ENCODE peak calls at places on chromosomes 11 and 22, in four cellular contexts. T, C, H and Q are unnamed samples.

GRCh38 chr11:12242926-12243325 is 132.5 kb downstream of the MICAL2 start:
- DNase-seq in T (no peak), C (no peak), H (no peak), Q (no peak)

GRCh38 chr11:70769106-70769505 is 370.8 kb downstream of the CTTN start:
- DNase-seq in T (no peak), C (no peak), H (no peak), Q (no peak)

GRCh38 chr11:75040167-75040770 is 51.5 kb downstream of the NEU3 start:
- DNase-seq in T (no peak), C (no peak), H (peak), Q (no peak)

GRCh38 chr22:43720718-43721117 is 91.4 kb downstream of the EFCAB6 start:
- DNase-seq in T (no peak), C (no peak), H (no peak), Q (no peak)

GRCh38 chr11:64959498-64959897 is 12.4 kb downstream of the MAJIN start:
- DNase-seq in T (no peak), C (no peak), H (no peak), Q (no peak)

GRCh38 chr22:38981005-38981658 is 1.0 kb upstream of the APOBEC3B start:
- DNase-seq in T (peak), C (peak), H (no peak), Q (peak)

GRCh38 chr11:23206736-23207336 is 346.6 kb upstream of the CCDC179 start:
- DNase-seq in T (no peak), C (no peak), H (no peak), Q (no peak)

GRCh38 chr22:35203583-35203982 is 53.7 kb upstream of the HMGXB4 start:
- DNase-seq in T (no peak), C (no peak), H (no peak), Q (no peak)

GRCh38 chr11:34331736-34332135 is 26.1 kb downstream of the ABTB2 start:
- DNase-seq in T (no peak), C (no peak), H (no peak), Q (no peak)

GRCh38 chr11:14119357-14119756 is 156.8 kb downstream of the SPON1 start:
- DNase-seq in T (no peak), C (no peak), H (no peak), Q (no peak)

GRCh38 chr11:55503449-55503848 is 50.8 kb upstream of the OR4C15 start:
- DNase-seq in T (no peak), C (no peak), H (no peak), Q (no peak)

GRCh38 chr11:79081441-79082124 is 359.2 kb downstream of the TENM4 start:
- DNase-seq in T (no peak), C (no peak), H (no peak), Q (no peak)

GRCh38 chr22:23397008-23397617 is 183.0 kb downstream of the IGLL1 start:
- DNase-seq in T (no peak), C (no peak), H (no peak), Q (no peak)

GRCh38 chr11:95339554-95339953 is 108.6 kb upstream of the SESN3 start:
- DNase-seq in T (no peak), C (no peak), H (no peak), Q (no peak)

GRCh38 chr11:74992852-74993251 is 4.1 kb downstream of the NEU3 start:
- DNase-seq in T (no peak), C (no peak), H (no peak), Q (no peak)

GRCh38 chr11:68813778-68814177 is 27.9 kb downstream of the CPT1A start:
- DNase-seq in T (no peak), C (no peak), H (no peak), Q (no peak)

GRCh38 chr22:28016781-28017557 is 97.9 kb upstream of the PITPNB start:
- DNase-seq in T (no peak), C (no peak), H (no peak), Q (no peak)

GRCh38 chr11:124669193-124669592 is 4.3 kb downstream of the SIAE start:
- DNase-seq in T (peak), C (peak), H (peak), Q (peak)

GRCh38 chr22:19461506-19461905 is 14.0 kb upstream of the C22orf39 start:
- DNase-seq in T (no peak), C (no peak), H (no peak), Q (no peak)
- TF ChIP-seq EP300 in T (no peak), C (no peak), H (no peak), Q (no peak)

GRCh38 chr22:20565761-20566160 is 58.4 kb downstream of the MED15 start:
- DNase-seq in T (no peak), C (no peak), H (no peak), Q (no peak)

GRCh38 chr22:20563941-20564371 is 56.5 kb downstream of the MED15 start:
- DNase-seq in T (no peak), C (no peak), H (no peak), Q (no peak)

GRCh38 chr22:20563464-20563906 is 56.1 kb downstream of the MED15 start:
- DNase-seq in T (no peak), C (no peak), H (no peak), Q (no peak)

GRCh38 chr22:20566420-20567260 is 59.2 kb downstream of the MED15 start:
- DNase-seq in T (no peak), C (peak), H (no peak), Q (no peak)

GRCh38 chr22:20565079-20565734 is 57.8 kb downstream of the MED15 start:
- DNase-seq in T (no peak), C (no peak), H (no peak), Q (no peak)
- TF ChIP-seq CHD2 in T (no peak), C (no peak), H (no peak), Q (no peak)

GRCh38 chr11:102850973-102851745 is 7.8 kb upstream of the MMP3 start:
- DNase-seq in T (no peak), C (peak), H (no peak), Q (no peak)
- TF ChIP-seq MAFK in T (no peak), C (peak), H (no peak), Q (no peak)

GRCh38 chr11:132050577-132051180 is 680.3 kb downstream of the NTM start:
- DNase-seq in T (no peak), C (no peak), H (no peak), Q (no peak)

GRCh38 chr11:132049205-132049604 is 678.8 kb downstream of the NTM start:
- DNase-seq in T (no peak), C (no peak), H (no peak), Q (no peak)

GRCh38 chr11:132052904-132053303 is 682.5 kb downstream of the NTM start:
- DNase-seq in T (no peak), C (no peak), H (no peak), Q (no peak)

GRCh38 chr11:132050081-132050480 is 679.7 kb downstream of the NTM start:
- DNase-seq in T (no peak), C (no peak), H (no peak), Q (no peak)

DNA sequence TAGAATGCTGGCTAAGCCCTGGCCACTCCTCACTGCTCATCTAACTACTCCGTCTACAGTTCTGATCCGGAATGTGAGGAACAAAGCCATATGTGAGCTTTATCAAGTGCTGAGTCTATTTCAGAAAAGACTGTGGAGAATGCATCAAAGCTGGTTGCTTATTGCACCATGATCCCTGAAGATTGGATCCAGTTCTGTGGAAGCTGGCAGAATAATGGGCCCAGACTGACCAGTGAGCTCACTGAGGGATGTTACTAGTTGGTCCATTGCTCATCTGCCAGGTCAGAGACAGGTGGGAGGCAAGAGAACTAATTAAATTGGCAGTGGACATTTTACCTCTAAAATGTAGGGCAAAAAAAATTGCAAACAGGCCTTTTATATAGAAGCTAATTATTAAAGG is 681.3 kb downstream of the NTM start:
- DNase-seq in T (no peak), C (no peak), H (no peak), Q (no peak)
- TF ChIP-seq EP300 in T (no peak), C (no peak), H (no peak), Q (no peak)

GRCh38 chr22:40482886-40483285 is 112.5 kb downstream of the SGSM3 start:
- DNase-seq in T (no peak), C (no peak), H (no peak), Q (no peak)

GRCh38 chr22:40479887-40480538 is 109.6 kb downstream of the SGSM3 start:
- DNase-seq in T (no peak), C (no peak), H (no peak), Q (no peak)

GRCh38 chr22:40482391-40482790 is 112.0 kb downstream of the SGSM3 start:
- DNase-seq in T (no peak), C (no peak), H (no peak), Q (no peak)

GRCh38 chr22:40479126-40479800 is 108.9 kb downstream of the SGSM3 start:
- DNase-seq in T (no peak), C (no peak), H (peak), Q (no peak)

DNA sequence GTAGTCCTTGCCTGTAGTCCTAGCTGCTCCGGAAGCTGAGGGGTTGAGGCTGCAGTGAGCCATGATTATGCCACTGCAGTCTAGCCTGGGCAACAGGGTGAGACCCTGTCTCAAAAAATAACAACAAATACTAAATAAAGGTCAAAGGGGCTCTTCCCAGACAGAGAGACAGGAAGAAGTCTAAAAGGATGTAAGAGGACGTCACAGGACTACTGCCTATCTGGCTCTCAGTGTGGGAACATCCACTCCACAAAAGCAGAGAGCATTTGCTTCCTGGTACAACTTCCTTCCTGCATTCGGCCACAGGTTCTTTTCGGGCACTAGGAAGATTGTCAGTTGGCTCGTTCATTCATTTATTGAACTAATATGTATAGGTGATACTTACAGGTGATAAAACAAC is 110.6 kb downstream of the SGSM3 start:
- DNase-seq in T (no peak), C (no peak), H (no peak), Q (no peak)
- TF ChIP-seq CHD2 in T (no peak), C (no peak), H (no peak), Q (no peak)

GRCh38 chr22:45262931-45263789 is 21.6 kb upstream of the UPK3A start:
- DNase-seq in T (no peak), C (no peak), H (no peak), Q (no peak)
- TF ChIP-seq MAFK in T (no peak), C (no peak), H (no peak), Q (no peak)

GRCh38 chr11:9074338-9075029 is 16.9 kb downstream of the SCUBE2 start:
- DNase-seq in T (no peak), C (no peak), H (peak), Q (no peak)
- TF ChIP-seq EP300 in T (no peak), C (no peak), H (no peak), Q (no peak)

GRCh38 chr22:29907753-29908515 is 25.0 kb downstream of the MTMR3 start:
- DNase-seq in T (peak), C (peak), H (no peak), Q (peak)
- TF ChIP-seq CHD2 in T (no peak), C (no peak), H (no peak), Q (no peak)

DNA sequence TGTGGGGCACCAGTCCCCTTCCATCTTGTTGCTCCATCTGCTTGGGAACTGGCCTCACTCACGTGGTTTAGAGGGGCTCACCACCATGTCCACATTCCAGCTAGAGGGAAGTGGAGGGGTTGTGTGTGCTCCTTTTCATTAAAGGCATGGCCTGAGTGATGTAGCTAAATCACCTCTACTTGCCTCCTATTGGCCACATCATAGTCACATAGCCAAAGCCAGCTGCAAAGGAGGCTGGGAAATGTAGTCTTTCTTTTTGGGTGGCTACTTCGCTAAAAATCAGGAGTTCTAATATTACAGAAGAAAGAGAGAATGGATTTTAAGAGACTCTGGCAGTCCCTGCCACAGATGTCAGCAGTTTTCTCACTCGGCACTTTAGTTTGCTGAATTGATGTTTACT is 63.0 kb upstream of the ALX4 start:
- DNase-seq in T (no peak), C (no peak), H (no peak), Q (no peak)
- TF ChIP-seq MAFK in T (no peak), C (no peak), H (peak), Q (no peak)